ENCODE peak calls at places on chromosomes 1 and 21, in six cellular contexts. I is neural progenitor cell, M is GM23248, H is HCT116, D is MM.1S, V is SK-N-SH. R is an unnamed sample.

GRCh38 chr21:43938751-43939442 is 73.2 kb upstream of the TRAPPC10 start:
- DNase-seq in I (peak), M (peak), V (peak), H (peak), D (peak), R (peak)

GRCh38 chr1:21673277-21673780 is 4.2 kb upstream of the RAP1GAP start:
- DNase-seq in D (no peak), V (no peak), M (peak), I (no peak), H (no peak), R (peak)

GRCh38 chr1:81114191-81114590 is 686.5 kb upstream of the ADGRL2 start:
- DNase-seq in D (no peak), I (no peak), H (no peak), M (peak), V (no peak), R (no peak)

GRCh38 chr1:67496329-67496728 is 66.1 kb upstream of the SERBP1 start:
- DNase-seq in H (no peak), I (no peak), M (no peak), D (no peak), V (no peak), R (no peak)

GRCh38 chr21:36776981-36777617 is 78.2 kb downstream of the SIM2 start:
- DNase-seq in V (no peak), H (no peak), I (no peak), M (no peak), D (no peak), R (no peak)

GRCh38 chr1:116477428-116477827 is 93.4 kb downstream of the CD58 start:
- DNase-seq in D (no peak), M (no peak), I (no peak), H (no peak), V (no peak), R (no peak)

GRCh38 chr1:93324486-93325464 is 20.9 kb upstream of the DR1 start:
- DNase-seq in V (no peak), I (no peak), M (peak), H (peak), D (no peak), R (peak)

GRCh38 chr1:26820784-26821269 is 5.7 kb upstream of the ZDHHC18 start:
- DNase-seq in I (no peak), M (no peak), D (peak), H (no peak), V (no peak), R (no peak)

GRCh38 chr21:19245188-19245580 is 841.6 kb upstream of the TMPRSS15 start:
- DNase-seq in D (no peak), V (no peak), I (no peak), H (no peak), M (no peak), R (no peak)

GRCh38 chr1:41015281-41015680 is 6.2 kb downstream of the SLFNL1 start:
- DNase-seq in D (no peak), M (no peak), I (no peak), V (peak), H (no peak), R (no peak)

GRCh38 chr1:84540759-84541158 is 33.5 kb downstream of the CTBS start:
- DNase-seq in H (no peak), M (no peak), D (no peak), V (no peak), I (no peak), R (peak)

GRCh38 chr1:189619682-189620332 is 857.9 kb downstream of the BRINP3 start:
- DNase-seq in V (no peak), M (peak), D (no peak), H (peak), I (no peak), R (peak)

GRCh38 chr1:10897981-10898728 is 101.7 kb upstream of the CASZ1 start:
- DNase-seq in I (no peak), D (no peak), V (no peak), H (no peak), M (peak), R (peak)

GRCh38 chr1:153190373-153190772 is 12.9 kb upstream of the LELP1 start:
- DNase-seq in I (no peak), M (peak), D (peak), V (no peak), H (peak), R (peak)

GRCh38 chr1:161020573-161021167 is at the start of gene F11R:
- DNase-seq in M (peak), H (no peak), I (peak), D (peak), V (peak), R (peak)

GRCh38 chr1:54542120-54542961 is 5.7 kb upstream of the ACOT11 start:
- DNase-seq in V (peak), I (peak), H (peak), M (peak), D (peak), R (no peak)

GRCh38 chr1:241716915-241717651 is 65.0 kb downstream of the WDR64 start:
- DNase-seq in V (no peak), H (no peak), M (peak), I (no peak), D (no peak), R (peak)

GRCh38 chr21:44890961-44891541 is 17.6 kb upstream of the PTTG1IP start:
- DNase-seq in M (no peak), D (no peak), V (no peak), I (no peak), H (no peak), R (no peak)

GRCh38 chr1:166603296-166603695 is 236.0 kb upstream of the POGK start:
- DNase-seq in M (no peak), V (no peak), D (no peak), H (no peak), I (no peak), R (peak)

GRCh38 chr1:167689569-167689925 is 32.2 kb upstream of the MPZL1 start:
- DNase-seq in V (no peak), I (no peak), M (peak), H (no peak), D (no peak), R (peak)

GRCh38 chr1:30697977-30698376 is 25.4 kb downstream of the MATN1 start:
- DNase-seq in D (no peak), M (peak), H (no peak), V (peak), I (no peak), R (peak)

DNA sequence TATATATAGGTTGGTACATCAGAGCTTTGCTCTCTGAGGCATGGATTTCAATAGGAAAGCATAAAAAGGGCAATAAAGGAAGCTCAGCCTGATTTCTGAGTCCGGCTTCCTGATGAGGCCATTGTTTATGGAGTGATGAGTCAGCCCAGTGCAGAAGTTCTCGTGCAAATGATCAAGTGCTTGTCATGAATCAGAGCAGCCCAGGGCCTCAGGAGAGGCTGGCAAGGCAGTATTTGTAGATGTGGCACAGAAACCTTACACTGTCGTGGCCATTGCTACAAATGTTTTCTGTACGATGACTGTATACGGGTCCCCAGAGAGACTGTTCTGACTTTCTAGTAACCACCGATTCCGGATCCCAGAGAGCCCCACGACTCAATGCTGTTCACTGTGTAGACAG is 26.7 kb downstream of the UMODL1 start:
- DNase-seq in V (no peak), M (peak), I (no peak), H (peak), D (no peak), R (peak)
- H3K9ac ChIP-seq in V (peak), M (peak), I (no peak), H (peak), D (no peak), R (peak)

DNA sequence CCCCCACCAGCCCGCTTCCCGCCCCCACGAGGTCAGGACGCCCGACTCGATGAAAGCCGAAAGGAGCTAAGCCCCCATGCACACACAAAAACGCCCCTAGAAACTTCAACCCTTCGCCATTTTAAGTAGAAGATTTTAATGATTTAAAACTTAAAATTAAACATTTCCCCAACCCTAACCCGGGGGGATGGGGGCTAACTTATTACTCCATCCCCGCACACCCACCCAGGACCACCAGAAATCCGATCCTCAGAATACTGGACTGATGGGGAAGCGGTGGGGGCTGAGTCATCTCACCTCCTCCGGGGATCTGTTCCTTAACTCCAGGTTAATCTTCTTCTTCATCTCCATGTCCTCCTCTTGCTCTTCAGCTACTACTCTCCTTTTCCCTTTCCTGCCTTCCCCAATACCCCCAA is 468 bp downstream of the ANP32E start:
- DNase-seq in I (peak), M (peak), D (peak), H (no peak), V (peak), R (no peak)
- TF ChIP-seq EZH2phosphoT487 in I (no peak), M (no peak), D (no peak), H (no peak), V (no peak), R (no peak)

GRCh38 chr1:150976879-150977694 is 2.5 kb upstream of the CERS2 start:
- DNase-seq in D (peak), H (peak), V (no peak), M (peak), I (peak), R (peak)
- H3K9ac ChIP-seq in D (peak), H (peak), V (peak), M (peak), I (no peak), R (peak)

DNA sequence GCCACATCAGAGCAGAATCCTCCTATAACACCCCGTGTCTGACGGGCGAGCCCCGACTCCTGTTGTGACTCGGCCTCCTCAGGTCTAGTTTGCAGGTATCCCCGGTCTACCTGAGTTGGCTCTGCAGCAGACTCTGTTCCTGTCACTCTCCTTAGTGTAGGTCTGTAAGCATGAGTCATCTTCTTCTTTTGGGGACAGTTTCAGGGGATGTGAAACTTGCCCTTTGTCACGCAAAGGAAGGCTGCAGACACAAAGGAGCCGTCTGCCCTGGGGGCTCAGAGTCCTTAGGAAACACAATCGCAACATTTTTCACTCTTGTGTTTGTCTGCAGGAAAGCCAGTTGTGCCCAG is 183.2 kb downstream of the RUNX1 start:
- DNase-seq in V (no peak), I (peak), H (no peak), M (no peak), D (peak), R (peak)
- TF ChIP-seq EZH2phosphoT487 in V (no peak), I (no peak), H (no peak), M (no peak), D (no peak), R (no peak)

DNA sequence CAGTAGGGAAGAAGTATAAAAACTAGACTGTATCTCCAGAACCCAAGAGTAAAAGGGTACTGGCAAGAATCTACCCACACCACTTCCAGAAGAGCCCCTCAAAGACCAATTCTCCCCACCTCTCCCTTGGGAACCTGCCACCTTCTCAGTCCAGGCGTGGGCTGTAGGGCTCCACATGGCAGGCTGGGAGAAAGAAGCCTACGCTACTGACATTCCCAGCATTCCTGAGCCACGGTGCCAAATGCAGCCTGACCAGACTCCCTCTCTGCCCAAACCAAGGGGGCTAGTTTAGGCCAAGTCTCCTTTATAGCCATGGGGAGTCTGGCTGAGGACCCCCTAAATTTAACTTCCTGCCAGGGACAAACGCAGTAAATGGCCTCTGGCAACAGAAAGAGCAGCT is 2.0 kb downstream of the UBE2Q1 start:
- DNase-seq in D (no peak), V (no peak), I (peak), H (no peak), M (peak), R (no peak)
- H3K9ac ChIP-seq in D (peak), V (peak), I (no peak), H (peak), M (peak), R (peak)